ENCODE peak calls at places on chromosome 14, in seven cellular contexts. One of them, this sample, is unnamed.

GRCh38 chr14:96484391-96484790 is 17.8 kb upstream of the PAPOLA start:
- DNase-seq in GM12891: no peak
- DNase-seq in HepG2: no peak
- DNase-seq in GM12878: no peak
- DNase-seq in H1: no peak
- DNase-seq in K562: no peak
- DNase-seq in SK-N-SH: no peak
- DNase-seq in this sample: no peak

GRCh38 chr14:76901171-76902055 is 75.2 kb downstream of the LRRC74A start:
- DNase-seq in GM12891: no peak
- DNase-seq in HepG2: no peak
- DNase-seq in H1: no peak
- DNase-seq in GM12878: no peak
- DNase-seq in SK-N-SH: no peak
- DNase-seq in K562: no peak
- DNase-seq in this sample: no peak

GRCh38 chr14:22908601-22909000 is 10.3 kb downstream of the RBM23 start:
- DNase-seq in H1: no peak
- DNase-seq in HepG2: no peak
- DNase-seq in GM12891: no peak
- DNase-seq in SK-N-SH: no peak
- DNase-seq in K562: no peak
- DNase-seq in GM12878: no peak
- DNase-seq in this sample: no peak

GRCh38 chr14:89618309-89618708 is 201.3 kb upstream of the FOXN3 start:
- DNase-seq in K562: no peak
- DNase-seq in HepG2: peak
- DNase-seq in H1: no peak
- DNase-seq in GM12878: no peak
- DNase-seq in SK-N-SH: peak
- DNase-seq in GM12891: no peak
- DNase-seq in this sample: no peak

GRCh38 chr14:96352708-96353107 is 10.4 kb downstream of the ATG2B start:
- DNase-seq in SK-N-SH: no peak
- DNase-seq in H1: no peak
- DNase-seq in GM12891: no peak
- DNase-seq in HepG2: no peak
- DNase-seq in GM12878: no peak
- DNase-seq in K562: no peak
- DNase-seq in this sample: no peak

GRCh38 chr14:100557658-100558057 is 29.6 kb downstream of the BEGAIN start:
- DNase-seq in GM12878: no peak
- DNase-seq in HepG2: no peak
- DNase-seq in SK-N-SH: no peak
- DNase-seq in GM12891: no peak
- DNase-seq in H1: no peak
- DNase-seq in K562: no peak
- DNase-seq in this sample: no peak

GRCh38 chr14:61467281-61467680 is 145.9 kb downstream of the PRKCH start:
- DNase-seq in H1: no peak
- DNase-seq in HepG2: no peak
- DNase-seq in SK-N-SH: no peak
- DNase-seq in GM12878: no peak
- DNase-seq in GM12891: no peak
- DNase-seq in K562: no peak
- DNase-seq in this sample: no peak

GRCh38 chr14:63962896-63963295 is 110.1 kb downstream of the SYNE2 start:
- DNase-seq in HepG2: no peak
- DNase-seq in H1: no peak
- DNase-seq in GM12878: no peak
- DNase-seq in GM12891: no peak
- DNase-seq in SK-N-SH: no peak
- DNase-seq in K562: no peak
- DNase-seq in this sample: no peak

GRCh38 chr14:60738843-60739508 is 4.4 kb downstream of the MNAT1 start:
- DNase-seq in SK-N-SH: no peak
- DNase-seq in GM12878: no peak
- DNase-seq in HepG2: no peak
- DNase-seq in K562: no peak
- DNase-seq in GM12891: no peak
- DNase-seq in H1: no peak
- DNase-seq in this sample: no peak

GRCh38 chr14:29584992-29585391 is 342.7 kb downstream of the PRKD1 start:
- DNase-seq in K562: no peak
- DNase-seq in HepG2: peak
- DNase-seq in GM12878: no peak
- DNase-seq in H1: no peak
- DNase-seq in GM12891: no peak
- DNase-seq in SK-N-SH: no peak
- DNase-seq in this sample: no peak

GRCh38 chr14:103545915-103546650 is 16.4 kb downstream of the BAG5 start:
- DNase-seq in GM12878: no peak
- DNase-seq in GM12891: no peak
- DNase-seq in H1: no peak
- DNase-seq in SK-N-SH: peak
- DNase-seq in HepG2: no peak
- DNase-seq in K562: no peak
- DNase-seq in this sample: peak

GRCh38 chr14:23056956-23057756 is at the start of gene CDH24:
- DNase-seq in GM12891: peak
- DNase-seq in GM12878: no peak
- DNase-seq in H1: no peak
- DNase-seq in K562: peak
- DNase-seq in HepG2: no peak
- DNase-seq in SK-N-SH: peak
- DNase-seq in this sample: peak

GRCh38 chr14:49594347-49595089 is 4.2 kb upstream of the LRR1 start:
- DNase-seq in K562: peak
- DNase-seq in GM12878: peak
- DNase-seq in GM12891: no peak
- DNase-seq in H1: no peak
- DNase-seq in SK-N-SH: no peak
- DNase-seq in HepG2: no peak
- DNase-seq in this sample: no peak

GRCh38 chr14:32298346-32298745 is 30.8 kb upstream of the AKAP6 start:
- DNase-seq in H1: no peak
- DNase-seq in K562: no peak
- DNase-seq in GM12878: no peak
- DNase-seq in GM12891: no peak
- DNase-seq in HepG2: no peak
- DNase-seq in SK-N-SH: no peak
- DNase-seq in this sample: no peak

GRCh38 chr14:57086271-57087162 is 182.2 kb downstream of the EXOC5 start:
- DNase-seq in GM12878: no peak
- DNase-seq in H1: no peak
- DNase-seq in GM12891: no peak
- DNase-seq in SK-N-SH: no peak
- DNase-seq in HepG2: no peak
- DNase-seq in K562: no peak
- DNase-seq in this sample: no peak

GRCh38 chr14:63727736-63728728 is at the start of gene SGPP1:
- DNase-seq in GM12878: no peak
- DNase-seq in HepG2: peak
- DNase-seq in GM12891: peak
- DNase-seq in H1: no peak
- DNase-seq in K562: peak
- DNase-seq in SK-N-SH: peak
- DNase-seq in this sample: peak

GRCh38 chr14:42535397-42535796 is 928.7 kb downstream of the LRFN5 start:
- DNase-seq in GM12878: no peak
- DNase-seq in H1: no peak
- DNase-seq in K562: no peak
- DNase-seq in GM12891: no peak
- DNase-seq in SK-N-SH: no peak
- DNase-seq in HepG2: no peak
- DNase-seq in this sample: no peak

GRCh38 chr14:67943947-67944346 is 124.4 kb downstream of the RAD51B start:
- DNase-seq in GM12891: peak
- DNase-seq in SK-N-SH: peak
- DNase-seq in GM12878: peak
- DNase-seq in K562: peak
- DNase-seq in H1: peak
- DNase-seq in HepG2: peak
- DNase-seq in this sample: peak

GRCh38 chr14:104282332-104283196 is 144.2 kb downstream of the KIF26A start:
- DNase-seq in SK-N-SH: no peak
- DNase-seq in GM12878: no peak
- DNase-seq in HepG2: no peak
- DNase-seq in K562: no peak
- DNase-seq in H1: no peak
- DNase-seq in GM12891: no peak
- DNase-seq in this sample: no peak

GRCh38 chr14:100391777-100392176 is 68.6 kb downstream of the SLC25A47 start:
- DNase-seq in SK-N-SH: no peak
- DNase-seq in GM12878: no peak
- DNase-seq in HepG2: no peak
- DNase-seq in K562: no peak
- DNase-seq in H1: no peak
- DNase-seq in GM12891: no peak
- DNase-seq in this sample: no peak

GRCh38 chr14:71586131-71586893 is 345.9 kb upstream of the RGS6 start:
- DNase-seq in HepG2: no peak
- DNase-seq in K562: no peak
- DNase-seq in SK-N-SH: peak
- DNase-seq in GM12891: no peak
- DNase-seq in GM12878: no peak
- DNase-seq in H1: no peak
- DNase-seq in this sample: no peak
- TF ChIP-seq POLR2AphosphoS5 in HepG2: no peak
- TF ChIP-seq POLR2AphosphoS5 in K562: no peak
- TF ChIP-seq POLR2AphosphoS5 in SK-N-SH: no peak
- TF ChIP-seq POLR2AphosphoS5 in GM12891: no peak
- TF ChIP-seq POLR2AphosphoS5 in GM12878: no peak
- TF ChIP-seq POLR2AphosphoS5 in H1: no peak
- TF ChIP-seq POLR2AphosphoS5 in this sample: no peak

DNA sequence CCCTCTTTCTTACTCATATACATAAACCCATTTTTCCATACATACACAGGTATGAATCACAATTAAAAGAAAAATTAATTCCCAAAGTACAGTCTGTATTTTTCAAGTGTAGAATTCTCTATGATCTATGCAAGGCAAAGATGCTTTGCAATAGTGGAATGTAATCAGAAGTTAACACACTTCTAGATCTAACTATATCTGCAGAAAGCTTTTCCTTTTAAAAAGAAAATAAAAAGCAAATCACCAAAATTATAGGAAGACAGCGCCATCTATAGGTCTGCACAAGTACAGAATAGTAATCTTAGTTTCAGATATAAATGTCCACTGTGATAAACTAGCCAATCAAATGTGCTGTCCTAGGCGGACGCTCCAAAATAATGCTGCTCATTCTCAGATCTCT is 22.0 kb downstream of the SLC25A21 start:
- DNase-seq in HepG2: peak
- DNase-seq in SK-N-SH: peak
- DNase-seq in GM12891: no peak
- DNase-seq in K562: no peak
- DNase-seq in H1: no peak
- DNase-seq in GM12878: no peak
- DNase-seq in this sample: no peak
- TF ChIP-seq TAF1 in HepG2: no peak
- TF ChIP-seq TAF1 in SK-N-SH: no peak
- TF ChIP-seq TAF1 in GM12891: no peak
- TF ChIP-seq TAF1 in K562: no peak
- TF ChIP-seq TAF1 in H1: no peak
- TF ChIP-seq TAF1 in GM12878: no peak
- TF ChIP-seq TAF1 in this sample: no peak

DNA sequence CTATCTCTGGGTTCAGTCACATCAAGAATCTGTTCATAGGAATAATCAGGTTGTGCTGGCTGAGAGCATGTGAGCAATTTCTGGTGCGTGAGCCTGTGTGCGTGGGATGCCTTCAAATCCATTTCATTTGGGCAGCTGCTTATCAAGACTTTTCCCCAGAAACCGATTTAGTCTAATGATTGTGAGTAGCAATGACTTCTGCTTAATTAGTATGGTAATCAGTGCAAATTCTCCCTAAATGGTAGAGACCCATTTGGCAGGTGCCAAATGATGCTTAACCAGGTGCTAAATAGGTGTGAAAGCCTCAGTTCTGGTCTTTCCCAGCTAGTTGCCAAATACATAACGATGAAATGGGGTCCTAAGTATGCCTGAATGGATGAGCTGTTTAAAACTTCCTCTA is 248.5 kb upstream of the CCDC196 start:
- DNase-seq in HepG2: no peak
- DNase-seq in GM12878: no peak
- DNase-seq in SK-N-SH: no peak
- DNase-seq in K562: no peak
- DNase-seq in H1: no peak
- DNase-seq in GM12891: no peak
- DNase-seq in this sample: no peak
- TF ChIP-seq POLR2AphosphoS5 in HepG2: no peak
- TF ChIP-seq POLR2AphosphoS5 in GM12878: no peak
- TF ChIP-seq POLR2AphosphoS5 in SK-N-SH: no peak
- TF ChIP-seq POLR2AphosphoS5 in K562: no peak
- TF ChIP-seq POLR2AphosphoS5 in H1: no peak
- TF ChIP-seq POLR2AphosphoS5 in GM12891: no peak
- TF ChIP-seq POLR2AphosphoS5 in this sample: no peak

DNA sequence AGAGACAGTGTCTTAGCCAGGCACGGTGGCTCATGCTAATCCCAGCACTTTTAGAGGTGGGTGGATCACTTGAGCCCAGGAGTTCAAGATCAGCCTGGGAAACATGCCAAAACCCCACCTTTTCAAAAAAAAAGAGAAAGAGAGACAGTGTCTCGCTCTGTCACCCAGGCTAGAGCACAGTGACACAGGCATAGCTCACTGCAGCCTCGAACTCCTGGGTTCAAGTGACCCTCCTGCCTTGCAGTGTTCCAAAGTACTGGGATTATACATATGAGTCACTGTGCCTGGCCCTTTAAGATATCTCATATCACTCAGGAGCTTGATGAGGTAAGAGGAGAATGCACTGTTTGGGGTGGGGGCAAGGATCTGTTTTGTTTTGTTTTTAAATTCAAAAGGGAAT is 48.1 kb upstream of the LTBP2 start:
- DNase-seq in GM12878: no peak
- DNase-seq in K562: peak
- DNase-seq in GM12891: no peak
- DNase-seq in H1: no peak
- DNase-seq in SK-N-SH: no peak
- DNase-seq in HepG2: no peak
- DNase-seq in this sample: no peak
- TF ChIP-seq TAF1 in GM12878: no peak
- TF ChIP-seq TAF1 in K562: no peak
- TF ChIP-seq TAF1 in GM12891: no peak
- TF ChIP-seq TAF1 in H1: no peak
- TF ChIP-seq TAF1 in SK-N-SH: no peak
- TF ChIP-seq TAF1 in HepG2: no peak
- TF ChIP-seq TAF1 in this sample: no peak

DNA sequence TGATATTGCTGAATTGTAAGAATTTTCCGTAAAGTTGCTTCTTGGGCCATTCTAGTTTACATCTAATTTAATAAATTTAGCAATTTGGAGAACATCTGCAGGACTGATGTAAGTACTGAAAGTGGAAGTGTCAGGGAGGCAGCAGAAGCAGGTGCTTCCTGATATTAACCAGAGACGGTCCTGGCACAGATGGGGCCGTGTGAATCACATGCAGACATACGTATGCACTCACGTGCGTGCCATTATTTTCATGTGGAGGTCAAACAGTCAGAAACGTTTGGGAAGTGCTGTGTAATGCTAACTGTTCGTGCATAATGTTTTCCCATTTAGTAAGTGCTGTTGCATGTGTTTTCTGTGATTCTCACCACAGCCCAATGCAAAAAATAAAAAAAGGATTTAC is 87.8 kb upstream of the DYNC1H1 start:
- DNase-seq in HepG2: no peak
- DNase-seq in SK-N-SH: peak
- DNase-seq in GM12891: peak
- DNase-seq in H1: no peak
- DNase-seq in GM12878: peak
- DNase-seq in K562: no peak
- DNase-seq in this sample: peak
- TF ChIP-seq POLR2AphosphoS5 in HepG2: no peak
- TF ChIP-seq POLR2AphosphoS5 in SK-N-SH: peak
- TF ChIP-seq POLR2AphosphoS5 in GM12891: peak
- TF ChIP-seq POLR2AphosphoS5 in H1: no peak
- TF ChIP-seq POLR2AphosphoS5 in GM12878: no peak
- TF ChIP-seq POLR2AphosphoS5 in K562: no peak
- TF ChIP-seq POLR2AphosphoS5 in this sample: peak

This sample was measured in GM12892.